ENCODE peak calls at places on chromosomes 5 and 9, in seven cellular contexts. J is tibial nerve, Z is uterus, X is prostate gland, F is HepG2, Y is body of pancreas, T is spleen. U is an unnamed sample. For H3K27me3 and H3K4me1, the result is how much of the 10 kb centered on the place peaks cover.

GRCh38 chr5:169331292-169331852 is 30.4 kb upstream of the SLIT3 start:
- DNase-seq in X (no peak), Z (no peak), J (no peak), Y (no peak), F (no peak), T (no peak), U (no peak)

GRCh38 chr5:119293202-119293829 is 62.5 kb upstream of the TNFAIP8 start:
- DNase-seq in J (no peak), T (no peak), Y (no peak), Z (no peak), X (no peak), F (no peak), U (no peak)

GRCh38 chr9:17462869-17463464 is 115.9 kb upstream of the SH3GL2 start:
- DNase-seq in Y (peak), T (no peak), F (peak), X (peak), Z (peak), J (peak), U (no peak)

GRCh38 chr5:156929366-156929948 is 33.6 kb downstream of the TIMD4 start:
- DNase-seq in F (no peak), X (no peak), Y (no peak), Z (no peak), T (no peak), J (no peak), U (no peak)

GRCh38 chr5:58462623-58463230 is 2.8 kb upstream of the PLK2 start:
- DNase-seq in X (peak), Y (peak), J (peak), F (peak), T (no peak), Z (no peak), U (no peak)

GRCh38 chr5:36740259-36740898 is 134.0 kb downstream of the SLC1A3 start:
- DNase-seq in T (no peak), J (no peak), X (no peak), Y (peak), F (no peak), Z (no peak), U (no peak)

GRCh38 chr9:115034801-115035200 is 83.2 kb downstream of the TNC start:
- DNase-seq in T (no peak), Z (no peak), Y (no peak), X (no peak), J (no peak), F (no peak), U (no peak)

GRCh38 chr5:137622850-137623249 is 113.0 kb downstream of the KLHL3 start:
- DNase-seq in Z (no peak), J (peak), Y (peak), F (peak), T (no peak), X (peak), U (peak)

GRCh38 chr5:138725153-138725884 is 27.9 kb upstream of the CTNNA1 start:
- DNase-seq in F (peak), Y (peak), Z (peak), X (peak), T (no peak), J (peak), U (peak)

GRCh38 chr9:134641173-134641985 is at the start of gene COL5A1:
- DNase-seq in Y (peak), F (no peak), T (peak), J (peak), X (peak), Z (peak), U (peak)

GRCh38 chr5:6728011-6728794 is 15.0 kb downstream of the TENT4A start:
- DNase-seq in Y (no peak), T (no peak), Z (no peak), X (no peak), F (no peak), J (no peak), U (no peak)

GRCh38 chr5:38871790-38872551 is 26.2 kb downstream of the OSMR start:
- DNase-seq in T (no peak), X (no peak), J (no peak), F (peak), Y (no peak), Z (no peak), U (no peak)

GRCh38 chr9:81559741-81560140 is 129.6 kb downstream of the TLE1 start:
- DNase-seq in Y (no peak), Z (no peak), J (no peak), F (peak), X (no peak), T (no peak), U (no peak)

GRCh38 chr9:33029106-33029788 is 4.2 kb downstream of the DNAJA1 start:
- DNase-seq in X (no peak), J (no peak), F (peak), Z (no peak), T (no peak), Y (no peak), U (no peak)

GRCh38 chr9:7273575-7273974 is 515.8 kb downstream of the KDM4C start:
- DNase-seq in F (no peak), J (no peak), Z (peak), T (no peak), Y (peak), X (no peak), U (no peak)

GRCh38 chr5:170327802-170328201 is 30.2 kb upstream of the LCP2 start:
- DNase-seq in Y (no peak), Z (no peak), F (no peak), J (no peak), X (no peak), T (no peak), U (no peak)

GRCh38 chr5:123099514-123100151 is 10.6 kb downstream of the PRDM6 start:
- DNase-seq in Z (no peak), F (no peak), T (no peak), J (no peak), X (no peak), Y (no peak), U (no peak)

GRCh38 chr9:14180077-14180941 is 133.6 kb downstream of the NFIB start:
- DNase-seq in J (peak), Y (peak), X (peak), Z (peak), T (no peak), F (no peak), U (no peak)

GRCh38 chr5:84450617-84451414 is 66.1 kb upstream of the EDIL3 start:
- DNase-seq in Z (no peak), T (no peak), X (no peak), F (no peak), Y (no peak), J (no peak), U (no peak)

GRCh38 chr9:124505006-124505900 is 1.9 kb downstream of the NR5A1 start:
- DNase-seq in J (no peak), Y (no peak), T (peak), F (no peak), X (no peak), Z (no peak), U (no peak)
- H3K27me3 ChIP-seq in J (under half), Y (under half), T (under half), F (under half), X (under half), Z (under half), U (under half)

GRCh38 chr5:136061630-136062381 is 33.0 kb downstream of the TGFBI start:
- DNase-seq in F (no peak), X (no peak), T (no peak), J (no peak), Z (no peak), Y (no peak), U (no peak)

GRCh38 chr5:136058972-136059354 is 30.2 kb downstream of the TGFBI start:
- DNase-seq in Y (no peak), X (no peak), T (no peak), Z (no peak), J (no peak), F (no peak), U (no peak)

GRCh38 chr5:136058031-136058971 is 29.5 kb downstream of the TGFBI start:
- DNase-seq in Z (peak), F (peak), J (peak), Y (peak), X (no peak), T (peak), U (peak)

GRCh38 chr5:136062563-136063274 is 33.9 kb downstream of the TGFBI start:
- DNase-seq in T (no peak), X (no peak), J (no peak), F (peak), Z (no peak), Y (peak), U (no peak)

DNA sequence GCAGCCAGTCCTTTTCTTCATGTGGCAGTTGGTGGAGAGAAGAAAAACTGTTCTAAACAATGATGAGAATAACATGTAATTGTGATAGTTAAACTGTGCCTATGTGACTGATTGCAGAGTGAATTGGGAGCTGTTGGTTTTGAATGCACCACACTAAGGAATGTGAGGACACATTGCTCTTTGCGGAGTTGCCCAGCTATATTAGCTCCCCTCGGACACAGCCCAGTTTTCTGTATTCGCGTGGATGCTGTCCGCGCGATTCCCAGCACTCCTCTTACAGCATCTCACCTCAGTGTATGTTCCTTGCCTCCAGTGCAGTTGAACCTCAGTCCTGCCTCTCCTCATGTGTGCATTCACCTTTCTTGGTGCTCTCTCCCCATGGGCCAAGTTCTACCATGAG is 32.2 kb downstream of the TGFBI start:
- DNase-seq in J (no peak), X (no peak), Z (no peak), F (no peak), Y (no peak), T (no peak), U (no peak)
- TF ChIP-seq POLR2A in J (no peak), X (no peak), Z (no peak), F (no peak), Y (no peak), T (no peak), U (no peak)

GRCh38 chr5:83026930-83027687 is 50.1 kb downstream of the TMEM167A start:
- DNase-seq in T (no peak), J (no peak), X (no peak), F (no peak), Z (no peak), Y (no peak), U (no peak)
- H3K4me1 ChIP-seq in T (under half), J (under half), X (under half), F (under half), Z (under half), Y (under half), U (under half)

GRCh38 chr9:16310288-16311145 is 560.0 kb downstream of the BNC2 start:
- DNase-seq in J (no peak), Z (no peak), T (no peak), F (no peak), X (no peak), Y (no peak), U (no peak)
- H3K27me3 ChIP-seq in J (under half), Z (under half), T (under half), F (under half), X (under half), Y (under half), U (under half)

GRCh38 chr5:149453618-149454415 is 74.7 kb upstream of the IL17B start:
- DNase-seq in F (no peak), X (no peak), J (no peak), T (no peak), Z (no peak), Y (no peak), U (no peak)

GRCh38 chr5:149452665-149453617 is 73.8 kb upstream of the IL17B start:
- DNase-seq in T (no peak), X (no peak), J (no peak), Z (peak), Y (peak), F (peak), U (peak)

GRCh38 chr5:149450199-149450598 is 71.1 kb upstream of the IL17B start:
- DNase-seq in F (no peak), X (peak), Z (peak), J (no peak), T (no peak), Y (peak), U (peak)

GRCh38 chr5:149448831-149449714 is 70.0 kb upstream of the IL17B start:
- DNase-seq in T (no peak), Z (no peak), F (no peak), J (no peak), Y (peak), X (no peak), U (no peak)

DNA sequence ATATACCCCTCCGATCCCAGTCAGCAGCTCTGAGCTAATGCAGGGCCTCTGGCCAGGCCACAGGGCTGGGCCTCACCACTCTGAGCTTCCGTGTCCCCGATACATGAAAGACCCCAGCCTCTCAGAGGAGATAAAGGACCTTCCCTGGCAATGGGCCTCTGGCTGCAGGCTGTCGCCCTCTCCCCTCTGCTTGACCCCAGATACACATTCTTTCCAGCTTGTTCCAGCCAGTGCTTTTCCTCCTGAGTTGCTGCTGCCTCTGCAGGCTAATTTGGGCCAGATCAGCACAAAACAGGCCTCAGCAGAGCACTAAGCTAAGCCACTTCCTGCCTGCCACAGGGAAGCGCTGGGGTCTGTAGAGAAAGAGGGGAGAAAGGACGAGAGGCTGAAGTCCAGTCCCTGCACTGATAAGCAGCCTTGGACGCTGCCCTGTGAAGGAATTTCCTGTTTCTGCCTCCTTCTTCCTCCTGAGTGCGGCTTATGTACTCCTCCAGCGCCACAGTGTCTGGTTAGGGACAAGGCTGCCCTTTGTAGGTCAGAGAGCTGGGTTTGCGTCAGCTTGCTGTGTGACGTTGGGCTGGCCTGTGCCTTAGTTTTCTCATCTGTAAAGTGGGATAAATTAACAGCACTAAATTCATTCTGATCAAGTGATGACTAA is 73.0 kb upstream of the IL17B start:
- DNase-seq in J (no peak), T (no peak), Z (no peak), Y (peak), F (peak), X (no peak), U (no peak)
- TF ChIP-seq POLR2A in J (no peak), T (no peak), Z (no peak), Y (peak), F (peak), X (no peak), U (no peak)

GRCh38 chr9:106893088-106893487 is 30.1 kb downstream of the ZNF462 start:
- DNase-seq in J (no peak), X (no peak), Z (no peak), F (no peak), Y (no peak), T (no peak), U (no peak)

GRCh38 chr9:106891286-106891685 is 28.3 kb downstream of the ZNF462 start:
- DNase-seq in Z (no peak), F (no peak), Y (no peak), T (no peak), X (no peak), J (no peak), U (no peak)

GRCh38 chr9:106892632-106893031 is 29.7 kb downstream of the ZNF462 start:
- DNase-seq in T (no peak), Y (peak), J (peak), Z (peak), X (no peak), F (peak), U (peak)

GRCh38 chr9:106888992-106889631 is 26.1 kb downstream of the ZNF462 start:
- DNase-seq in T (no peak), Z (no peak), F (no peak), X (no peak), J (no peak), Y (no peak), U (no peak)

GRCh38 chr9:106890621-106891020 is 27.7 kb downstream of the ZNF462 start:
- DNase-seq in Z (no peak), X (no peak), T (no peak), J (no peak), Y (no peak), F (no peak), U (no peak)
- H3K4me1 ChIP-seq in Z (under half), X (under half), T (under half), J (under half), Y (under half), F (under half), U (under half)

U was measured in gastrocnemius medialis.